ENCODE peak calls at places on chromosomes 6 and 20, in ten cellular contexts. V, K, R, O, W, X, N, Y, C and A are unnamed samples.
A peak's percentile ranks its signal among the peaks of the same experiment; 100 is the strongest.

GRCh38 chr6:105839266-105839665 is 246.9 kb upstream of the PRDM1 start:
- DNase-seq in K (no peak), N (no peak), W (no peak), Y (no peak), O (no peak), X (no peak), V (no peak), R (no peak), C (no peak), A (no peak)

GRCh38 chr20:51132286-51132810 is 109.4 kb upstream of the KCNG1 start:
- DNase-seq in N (no peak), X (no peak), O (no peak), R (no peak), W (no peak), Y (no peak), C (no peak), V (no peak), K (no peak), A (no peak)

GRCh38 chr20:8571660-8572059 is 439.6 kb downstream of the PLCB1 start:
- DNase-seq in X (no peak), W (no peak), R (no peak), C (no peak), N (no peak), V (no peak), K (no peak), O (no peak), Y (no peak), A (no peak)

GRCh38 chr6:3806169-3806922 is 42.8 kb upstream of the FAM50B start:
- DNase-seq in Y (peak; percentile 64), X (no peak), C (no peak), V (no peak), O (no peak), K (no peak), R (no peak), N (no peak), W (no peak), A (no peak)

GRCh38 chr20:32456869-32457421 is 98.8 kb downstream of the ASXL1 start:
- DNase-seq in Y (peak; percentile 29), K (peak; percentile 84), W (peak; percentile 56), X (no peak), R (no peak), V (no peak), O (no peak), C (peak; percentile 55), N (no peak), A (no peak)

GRCh38 chr6:112054520-112055160 is 736 bp downstream of the CCN6 start:
- DNase-seq in R (no peak), V (no peak), C (no peak), O (no peak), X (peak; percentile 18), K (no peak), N (no peak), Y (no peak), W (no peak), A (no peak)

GRCh38 chr6:77512554-77512953 is 49.3 kb upstream of the HTR1B start:
- DNase-seq in Y (no peak), O (no peak), K (no peak), C (no peak), R (no peak), N (no peak), X (no peak), W (no peak), V (no peak), A (no peak)

GRCh38 chr20:53942121-53942816 is 128.1 kb downstream of the BCAS1 start:
- DNase-seq in O (no peak), C (no peak), X (no peak), N (no peak), Y (no peak), K (no peak), V (no peak), R (no peak), W (no peak), A (no peak)

GRCh38 chr6:24408719-24409410 is 6.1 kb downstream of the MRS2 start:
- DNase-seq in V (no peak), W (no peak), N (no peak), C (no peak), O (no peak), K (no peak), X (no peak), Y (no peak), R (no peak), A (no peak)

GRCh38 chr6:26493258-26493657 is 6.8 kb upstream of the BTN1A1 start:
- DNase-seq in W (no peak), O (no peak), X (no peak), V (no peak), Y (no peak), R (no peak), N (no peak), K (no peak), C (no peak), A (no peak)

GRCh38 chr6:40376113-40376650 is 211.0 kb downstream of the LRFN2 start:
- DNase-seq in C (no peak), K (no peak), X (no peak), Y (no peak), V (no peak), N (no peak), R (no peak), W (no peak), O (no peak), A (no peak)

GRCh38 chr20:37838769-37839431 is 64.0 kb upstream of the VSTM2L start:
- DNase-seq in W (no peak), O (no peak), V (no peak), C (no peak), K (no peak), X (no peak), Y (no peak), N (no peak), R (no peak), A (no peak)